ENCODE peak calls at places on chromosomes 16 and 17, in eight cellular contexts. R is bronchial epithelial cell; J is lower lobe of right lung; T is stomach; L is endothelial cell; X is CD4-positive, alpha-beta T cell; V is sigmoid colon; E is glutamatergic neuron. I is an unnamed sample.

GRCh38 chr17:50534222-50534978 is 1.9 kb downstream of the EPN3 start:
- DNase-seq in R (peak), J (peak), T (peak), L (no peak), X (no peak), V (no peak), E (no peak), I (no peak)

GRCh38 chr17:76707985-76708807 is 2.6 kb downstream of the MXRA7 start:
- DNase-seq in R (no peak), J (no peak), T (no peak), L (peak), X (no peak), V (peak), E (peak), I (no peak)

GRCh38 chr16:76535-77272 is 1.3 kb upstream of the MPG start:
- DNase-seq in R (peak), J (peak), T (peak), L (peak), X (no peak), V (peak), E (no peak), I (no peak)

GRCh38 chr17:78716814-78717393 is 65.2 kb downstream of the CYTH1 start:
- DNase-seq in R (peak), J (peak), T (peak), L (no peak), X (no peak), V (peak), E (peak), I (no peak)

GRCh38 chr17:50036455-50037320 is 19.2 kb upstream of the ITGA3 start:
- DNase-seq in R (no peak), J (peak), T (no peak), L (no peak), X (no peak), V (no peak), E (no peak), I (no peak)

GRCh38 chr17:45127209-45127582 is 5.1 kb downstream of the PLCD3 start:
- DNase-seq in R (no peak), J (no peak), T (peak), L (no peak), X (no peak), V (peak), E (no peak), I (no peak)

GRCh38 chr17:58595194-58595792 is 80.9 kb upstream of the MTMR4 start:
- DNase-seq in R (no peak), J (no peak), T (no peak), L (no peak), X (no peak), V (peak), E (no peak), I (no peak)

GRCh38 chr17:55286681-55287589 is 22.2 kb downstream of the HLF start:
- DNase-seq in R (peak), J (no peak), T (peak), L (no peak), X (no peak), V (no peak), E (no peak), I (no peak)

GRCh38 chr17:58331815-58332719 is 3.5 kb upstream of the TSPOAP1 start:
- DNase-seq in R (no peak), J (peak), T (peak), L (no peak), X (peak), V (no peak), E (peak), I (no peak)

GRCh38 chr16:1537763-1538289 is 4.4 kb downstream of the TMEM204 start:
- DNase-seq in R (no peak), J (no peak), T (no peak), L (no peak), X (peak), V (no peak), E (no peak), I (no peak)

GRCh38 chr16:4115209-4115940 is 867 bp downstream of the ADCY9 start:
- DNase-seq in R (no peak), J (peak), T (peak), L (peak), X (peak), V (peak), E (peak), I (no peak)

GRCh38 chr16:89289428-89290395 is 72.2 kb downstream of the ZNF778 start:
- DNase-seq in R (peak), J (peak), T (peak), L (peak), X (peak), V (peak), E (peak), I (peak)

GRCh38 chr16:71474864-71475263 is 12.8 kb upstream of the ZNF23 start:
- DNase-seq in R (peak), J (no peak), T (no peak), L (no peak), X (no peak), V (no peak), E (no peak), I (no peak)

GRCh38 chr17:46024590-46024989 is 25.5 kb downstream of the STH start:
- DNase-seq in R (no peak), J (no peak), T (no peak), L (no peak), X (no peak), V (peak), E (no peak), I (no peak)

GRCh38 chr16:88274847-88275246 is 107.9 kb upstream of the ZNF469 start:
- DNase-seq in R (no peak), J (no peak), T (no peak), L (no peak), X (no peak), V (peak), E (no peak), I (no peak)

GRCh38 chr16:83136924-83137323 is 510.2 kb downstream of the CDH13 start:
- DNase-seq in R (peak), J (no peak), T (no peak), L (no peak), X (no peak), V (no peak), E (no peak), I (no peak)

GRCh38 chr16:339680-340079 is 12.8 kb downstream of the AXIN1 start:
- DNase-seq in R (no peak), J (no peak), T (no peak), L (no peak), X (no peak), V (no peak), E (no peak), I (no peak)

GRCh38 chr16:17130733-17131132 is 340.0 kb downstream of the XYLT1 start:
- DNase-seq in R (no peak), J (no peak), T (no peak), L (no peak), X (no peak), V (no peak), E (no peak), I (no peak)

GRCh38 chr17:49616546-49617205 is 41.0 kb downstream of the NXPH3 start:
- DNase-seq in R (no peak), J (no peak), T (peak), L (no peak), X (no peak), V (peak), E (no peak), I (no peak)

GRCh38 chr16:29848420-29849297 is 14.4 kb downstream of the CDIPT start:
- DNase-seq in R (peak), J (peak), T (peak), L (peak), X (peak), V (peak), E (peak), I (no peak)

GRCh38 chr17:74454197-74455024 is 12.0 kb upstream of the CD300A start:
- DNase-seq in R (peak), J (peak), T (no peak), L (no peak), X (no peak), V (peak), E (peak), I (peak)

GRCh38 chr17:76142044-76143041 is 1.3 kb upstream of the FOXJ1 start:
- DNase-seq in R (no peak), J (no peak), T (no peak), L (no peak), X (no peak), V (peak), E (no peak), I (no peak)

GRCh38 chr17:28471531-28472342 is 1.7 kb upstream of the SLC13A2 start:
- DNase-seq in R (peak), J (no peak), T (no peak), L (no peak), X (no peak), V (peak), E (no peak), I (no peak)

GRCh38 chr17:77884019-77884418 is 74.5 kb upstream of the TNRC6C start:
- DNase-seq in R (no peak), J (peak), T (no peak), L (no peak), X (no peak), V (no peak), E (peak), I (no peak)

GRCh38 chr16:56930516-56931252 is 1.3 kb upstream of the HERPUD1 start:
- DNase-seq in R (no peak), J (no peak), T (no peak), L (no peak), X (no peak), V (peak), E (peak), I (no peak)

GRCh38 chr16:10256855-10257641 is 74.8 kb upstream of the GRIN2A start:
- DNase-seq in R (peak), J (no peak), T (peak), L (peak), X (peak), V (no peak), E (peak), I (no peak)

GRCh38 chr17:80477647-80478478 is 1.5 kb upstream of the NPTX1 start:
- DNase-seq in R (no peak), J (no peak), T (no peak), L (peak), X (peak), V (peak), E (peak), I (no peak)

GRCh38 chr17:65783845-65784334 is 222.4 kb upstream of the AXIN2 start:
- DNase-seq in R (peak), J (no peak), T (no peak), L (no peak), X (no peak), V (no peak), E (no peak), I (no peak)

GRCh38 chr17:62819511-62820221 is 11.6 kb upstream of the MARCHF10 start:
- DNase-seq in R (peak), J (peak), T (peak), L (peak), X (no peak), V (peak), E (peak), I (peak)

GRCh38 chr16:19044781-19045180 is 22.6 kb upstream of the COQ7 start:
- DNase-seq in R (no peak), J (no peak), T (no peak), L (no peak), X (no peak), V (no peak), E (no peak), I (no peak)

GRCh38 chr16:59887856-59888255 is 1153.7 kb upstream of the GOT2 start:
- DNase-seq in R (no peak), J (no peak), T (no peak), L (no peak), X (no peak), V (no peak), E (no peak), I (no peak)

GRCh38 chr17:75501378-75502071 is 13.8 kb downstream of the CASKIN2 start:
- DNase-seq in R (no peak), J (peak), T (no peak), L (no peak), X (no peak), V (no peak), E (no peak), I (no peak)

GRCh38 chr16:84737192-84737591 is 37.4 kb downstream of the USP10 start:
- DNase-seq in R (no peak), J (no peak), T (no peak), L (no peak), X (no peak), V (no peak), E (no peak), I (no peak)

GRCh38 chr16:84732674-84733352 is 33.0 kb downstream of the USP10 start:
- DNase-seq in R (peak), J (no peak), T (no peak), L (no peak), X (no peak), V (no peak), E (no peak), I (no peak)

GRCh38 chr16:84737658-84738057 is 37.9 kb downstream of the USP10 start:
- DNase-seq in R (no peak), J (peak), T (peak), L (no peak), X (no peak), V (no peak), E (no peak), I (no peak)

GRCh38 chr16:84738255-84739038 is 38.6 kb downstream of the USP10 start:
- DNase-seq in R (peak), J (peak), T (peak), L (peak), X (peak), V (peak), E (peak), I (peak)

GRCh38 chr16:84735846-84736586 is 36.2 kb downstream of the USP10 start:
- DNase-seq in R (no peak), J (peak), T (peak), L (no peak), X (peak), V (no peak), E (no peak), I (no peak)
- TF ChIP-seq CTCF in R (no peak), J (no peak), T (no peak), L (no peak), X (peak), V (no peak), E (no peak), I (no peak)

GRCh38 chr16:49183911-49184310 is 97.7 kb downstream of the CBLN1 start:
- DNase-seq in R (peak), J (no peak), T (no peak), L (peak), X (no peak), V (no peak), E (peak), I (no peak)
- TF ChIP-seq CTCF in R (peak), J (no peak), T (no peak), L (peak), X (no peak), V (no peak), E (peak), I (no peak)

GRCh38 chr16:62224810-62225209 is 188.6 kb upstream of the CDH8 start:
- DNase-seq in R (no peak), J (no peak), T (no peak), L (no peak), X (no peak), V (no peak), E (no peak), I (no peak)

GRCh38 chr16:62225675-62226074 is 189.4 kb upstream of the CDH8 start:
- DNase-seq in R (peak), J (peak), T (peak), L (peak), X (no peak), V (no peak), E (peak), I (no peak)
- TF ChIP-seq CTCF in R (peak), J (peak), T (peak), L (no peak), X (no peak), V (no peak), E (peak), I (peak)

DNA sequence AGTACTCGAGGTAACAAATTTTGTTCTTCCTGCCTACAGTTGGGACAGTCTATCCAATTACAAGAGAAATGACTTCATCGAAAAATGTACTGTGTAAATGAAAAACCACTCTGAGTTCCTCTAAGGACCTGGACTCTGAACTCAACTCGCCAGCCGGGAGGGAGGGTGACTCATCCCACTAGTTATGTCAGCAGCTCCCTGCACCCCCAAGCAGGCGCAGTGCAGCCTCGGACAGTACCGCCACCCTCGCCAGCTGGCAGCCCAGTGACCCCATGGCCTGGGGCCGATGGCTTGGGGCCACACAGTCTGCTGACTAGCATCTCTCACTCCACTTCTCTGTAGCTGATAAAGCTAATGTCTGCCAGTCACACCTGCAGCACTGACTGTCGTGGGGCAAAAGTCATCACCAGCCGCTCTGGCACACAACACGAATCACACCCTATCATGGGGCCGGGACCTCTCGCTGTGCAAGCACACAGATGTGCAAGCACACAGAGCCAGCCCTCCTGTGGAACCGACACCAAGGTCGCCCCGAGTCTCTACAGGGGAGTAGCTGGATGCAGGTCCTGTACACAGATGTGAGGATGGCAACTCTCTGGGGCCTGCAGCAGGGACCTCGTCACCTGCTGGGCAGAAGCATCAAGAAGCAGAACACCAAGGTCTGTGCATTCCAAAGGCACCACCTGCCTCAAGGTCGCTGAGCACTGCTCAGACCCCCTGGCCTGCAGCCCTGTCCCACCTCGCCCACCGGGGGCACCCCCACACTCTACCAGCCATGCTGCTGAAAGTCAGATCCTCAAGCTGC is 5.7 kb downstream of the CSNK1D start:
- DNase-seq in R (peak), J (peak), T (peak), L (no peak), X (peak), V (peak), E (no peak), I (peak)
- TF ChIP-seq CTCF in R (no peak), J (no peak), T (no peak), L (no peak), X (no peak), V (no peak), E (no peak), I (no peak)

GRCh38 chr17:67471118-67471517 is 94.0 kb downstream of the PITPNC1 start:
- DNase-seq in R (no peak), J (no peak), T (no peak), L (no peak), X (no peak), V (no peak), E (no peak), I (no peak)

GRCh38 chr17:67461876-67462275 is 84.8 kb downstream of the PITPNC1 start:
- DNase-seq in R (no peak), J (no peak), T (no peak), L (no peak), X (no peak), V (no peak), E (no peak), I (no peak)

GRCh38 chr17:67469208-67469980 is 92.3 kb downstream of the PITPNC1 start:
- DNase-seq in R (no peak), J (peak), T (no peak), L (peak), X (no peak), V (no peak), E (peak), I (no peak)

GRCh38 chr17:67467500-67468481 is 90.7 kb downstream of the PITPNC1 start:
- DNase-seq in R (no peak), J (no peak), T (no peak), L (no peak), X (no peak), V (no peak), E (peak), I (no peak)

DNA sequence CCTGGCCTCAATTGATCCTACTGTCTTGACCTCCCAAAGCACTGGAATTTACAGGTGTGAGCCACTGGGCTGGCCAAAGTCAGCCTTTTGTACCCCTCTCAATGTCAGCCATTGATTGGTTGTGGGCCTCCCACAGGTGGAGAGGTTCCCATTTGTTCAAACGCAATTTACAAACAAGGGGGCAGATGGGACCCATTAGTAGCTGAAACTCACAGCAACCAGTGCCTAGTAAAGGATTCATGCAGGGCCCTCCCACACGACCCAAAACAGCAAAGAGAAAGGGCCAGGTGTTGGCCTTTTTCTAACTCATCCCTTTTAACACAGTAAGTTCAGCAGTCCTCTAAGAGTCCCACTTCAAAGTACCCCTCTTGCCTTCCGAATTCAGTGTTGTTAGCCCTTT is 89.2 kb downstream of the PITPNC1 start:
- DNase-seq in R (no peak), J (no peak), T (no peak), L (no peak), X (no peak), V (no peak), E (no peak), I (no peak)
- TF ChIP-seq CTCF in R (no peak), J (no peak), T (no peak), L (no peak), X (no peak), V (no peak), E (no peak), I (no peak)

DNA sequence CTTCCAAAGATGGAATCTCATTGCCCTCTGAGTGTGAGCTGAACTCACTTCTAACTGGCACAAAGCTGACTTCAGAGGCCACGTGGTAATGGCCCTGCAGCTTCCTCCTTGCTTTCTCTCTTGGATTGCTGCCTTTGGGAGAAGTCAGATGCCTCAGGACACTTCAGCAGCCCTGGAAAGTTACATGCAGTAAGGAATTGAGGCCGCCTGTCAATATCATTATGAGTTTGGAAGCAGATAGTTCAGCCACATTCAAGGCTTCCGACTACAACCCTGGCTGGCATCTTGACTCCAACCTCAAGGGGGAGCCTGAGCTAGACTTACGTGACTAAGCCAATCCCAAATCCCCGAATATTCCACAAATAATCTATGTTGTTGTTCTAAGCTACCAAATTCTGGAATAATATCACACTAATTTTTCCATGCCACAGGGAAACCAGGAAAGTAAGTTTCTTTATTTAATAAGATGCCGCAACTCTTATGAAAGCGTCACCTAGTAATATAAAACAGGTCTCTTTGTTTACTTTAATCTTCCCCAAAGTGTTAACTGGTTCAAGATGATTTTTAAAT is 13.6 kb downstream of the CEP20 start:
- DNase-seq in R (peak), J (no peak), T (peak), L (peak), X (no peak), V (peak), E (peak), I (no peak)
- TF ChIP-seq CTCF in R (peak), J (peak), T (peak), L (peak), X (peak), V (peak), E (peak), I (peak)

GRCh38 chr17:17353625-17354484 is 50.7 kb downstream of the NT5M start:
- DNase-seq in R (no peak), J (no peak), T (no peak), L (no peak), X (no peak), V (peak), E (no peak), I (no peak)

GRCh38 chr17:17352836-17353624 is 49.9 kb downstream of the NT5M start:
- DNase-seq in R (no peak), J (no peak), T (no peak), L (no peak), X (no peak), V (no peak), E (no peak), I (no peak)

GRCh38 chr17:17355426-17355825 is 52.3 kb downstream of the NT5M start:
- DNase-seq in R (no peak), J (no peak), T (no peak), L (no peak), X (no peak), V (peak), E (no peak), I (no peak)

GRCh38 chr17:17356149-17356930 is 53.2 kb downstream of the NT5M start:
- DNase-seq in R (peak), J (peak), T (peak), L (peak), X (peak), V (peak), E (peak), I (peak)

GRCh38 chr17:17354560-17355357 is 51.6 kb downstream of the NT5M start:
- DNase-seq in R (peak), J (peak), T (peak), L (peak), X (peak), V (peak), E (peak), I (no peak)
- TF ChIP-seq CTCF in R (peak), J (peak), T (peak), L (peak), X (peak), V (peak), E (peak), I (no peak)

GRCh38 chr17:68863091-68863652 is 92.0 kb downstream of the ABCA8 start:
- DNase-seq in R (no peak), J (no peak), T (no peak), L (no peak), X (no peak), V (no peak), E (no peak), I (no peak)
- TF ChIP-seq CTCF in R (no peak), J (no peak), T (no peak), L (peak), X (no peak), V (no peak), E (peak), I (no peak)

I was measured in osteocyte.